ENCODE peak calls at places on chromosomes 2 and 18, in five cellular contexts. E, O, Q, B and W are unnamed samples.

GRCh38 chr2:160652236-160652635 is 158.6 kb upstream of the RBMS1 start:
- DNase-seq in Q (no peak), O (no peak), B (no peak), E (no peak), W (no peak)

GRCh38 chr2:133836220-133836619 is 268.0 kb upstream of the NCKAP5 start:
- DNase-seq in Q (no peak), E (no peak), B (no peak), O (no peak), W (no peak)

GRCh38 chr2:52934354-52934898 is 833.2 kb upstream of the CHAC2 start:
- DNase-seq in Q (no peak), B (no peak), E (peak), O (peak), W (peak)

GRCh38 chr2:22582107-22582506 is 802.9 kb upstream of the KLHL29 start:
- DNase-seq in O (no peak), B (no peak), E (no peak), Q (no peak), W (no peak)

GRCh38 chr18:44733069-44733753 is 52.5 kb downstream of the SETBP1 start:
- DNase-seq in O (no peak), Q (no peak), E (no peak), B (no peak), W (no peak)

GRCh38 chr2:228731517-228731916 is 539.6 kb downstream of the PID1 start:
- DNase-seq in E (no peak), B (no peak), Q (no peak), O (no peak), W (no peak)

GRCh38 chr2:127072970-127073369 is 34.0 kb downstream of the BIN1 start:
- DNase-seq in O (no peak), E (no peak), Q (peak), B (no peak), W (no peak)

GRCh38 chr2:86622878-86623548 is 652 bp downstream of the RNF103 start:
- DNase-seq in E (no peak), Q (peak), B (peak), O (no peak), W (no peak)

GRCh38 chr2:100596465-100596864 is 33.7 kb downstream of the PDCL3 start:
- DNase-seq in E (peak), Q (no peak), B (no peak), O (no peak), W (no peak)

GRCh38 chr2:68994864-68995263 is 18.1 kb upstream of the ANTXR1 start:
- DNase-seq in Q (no peak), B (no peak), O (no peak), E (no peak), W (no peak)

GRCh38 chr2:17303054-17303453 is 215.2 kb downstream of the RAD51AP2 start:
- DNase-seq in B (no peak), E (no peak), O (no peak), Q (no peak), W (no peak)

GRCh38 chr2:173205375-173205774 is 129.7 kb downstream of the MAP3K20 start:
- DNase-seq in Q (no peak), O (no peak), B (no peak), E (no peak), W (no peak)

GRCh38 chr2:99278793-99279291 is 22.2 kb downstream of the LYG1 start:
- DNase-seq in E (peak), O (no peak), Q (no peak), B (no peak), W (no peak)

GRCh38 chr2:97757062-97757461 is 43.7 kb downstream of the ZAP70 start:
- DNase-seq in E (no peak), B (no peak), O (no peak), Q (no peak), W (no peak)

GRCh38 chr2:234548720-234549420 is 52.0 kb upstream of the ARL4C start:
- DNase-seq in B (no peak), E (no peak), Q (no peak), O (no peak), W (no peak)

GRCh38 chr2:59301466-59302402 is 1060.6 kb upstream of the FANCL start:
- DNase-seq in B (peak), Q (peak), E (peak), O (no peak), W (peak)

GRCh38 chr18:29874519-29875098 is 1167.9 kb downstream of the DSC3 start:
- DNase-seq in E (peak), O (no peak), Q (peak), B (peak), W (peak)

GRCh38 chr18:12862467-12862866 is 21.6 kb downstream of the PTPN2 start:
- DNase-seq in E (no peak), B (no peak), Q (no peak), O (no peak), W (no peak)

GRCh38 chr2:15399241-15399640 is 161.9 kb downstream of the NBAS start:
- DNase-seq in B (no peak), E (no peak), O (no peak), Q (no peak), W (no peak)

GRCh38 chr18:51510020-51510419 is 312.5 kb upstream of the MEX3C start:
- DNase-seq in B (no peak), E (no peak), Q (no peak), O (no peak), W (no peak)

GRCh38 chr18:58309610-58310239 is 265.7 kb downstream of the NEDD4L start:
- DNase-seq in Q (no peak), B (no peak), O (no peak), E (no peak), W (no peak)

GRCh38 chr2:201858781-201859180 is 52.4 kb downstream of the CDK15 start:
- DNase-seq in O (no peak), E (no peak), Q (no peak), B (no peak), W (no peak)

GRCh38 chr2:8676191-8676914 is 5.5 kb upstream of the ID2 start:
- DNase-seq in E (no peak), Q (peak), B (no peak), O (no peak), W (no peak)

GRCh38 chr2:142179686-142180085 is 48.9 kb upstream of the LRP1B start:
- DNase-seq in E (no peak), O (no peak), Q (no peak), B (no peak), W (no peak)

GRCh38 chr2:42359894-42360483 is 1.0 kb downstream of the COX7A2L start:
- DNase-seq in O (no peak), E (no peak), Q (no peak), B (peak), W (no peak)

DNA sequence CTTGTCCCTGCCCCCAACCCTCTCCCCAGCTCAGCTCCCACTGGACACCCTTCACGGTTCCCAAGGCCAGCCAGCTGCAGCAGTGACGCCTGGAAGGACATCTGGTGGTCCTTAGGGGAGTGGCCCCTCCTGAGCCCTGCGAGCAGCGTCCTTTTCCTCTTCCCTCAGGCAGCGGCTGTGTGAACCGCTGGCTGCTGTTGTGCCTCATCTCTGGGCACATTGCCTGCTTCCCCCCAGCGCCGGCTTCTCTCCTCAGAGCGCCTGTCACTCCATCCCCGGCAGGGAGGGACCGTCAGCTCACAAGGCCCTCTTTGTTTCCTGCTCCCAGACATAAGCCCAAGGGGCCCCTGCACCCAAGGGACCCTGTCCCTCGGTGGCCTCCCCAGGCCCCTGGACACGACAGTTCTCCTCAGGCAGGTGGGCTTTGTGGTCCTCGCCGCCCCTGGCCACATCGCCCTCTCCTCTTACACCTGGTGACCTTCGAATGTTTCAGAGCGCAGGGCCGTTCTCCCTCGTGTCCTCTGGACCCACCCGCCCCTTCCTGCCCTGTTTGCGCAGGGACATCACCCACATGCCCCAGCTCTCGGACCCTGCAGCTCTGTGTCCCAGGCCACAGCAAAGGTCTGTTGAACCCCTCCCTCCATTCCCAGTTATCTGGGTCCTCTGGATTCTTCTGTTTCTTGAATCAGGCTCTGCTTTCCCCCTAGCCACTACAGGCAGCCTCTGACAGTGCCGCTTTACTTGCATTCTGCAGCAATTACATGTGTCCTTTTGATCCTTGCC is 35.8 kb downstream of the ANO7 start:
- DNase-seq in E (peak), B (no peak), O (no peak), Q (peak), W (no peak)
- TF ChIP-seq YY1 in E (no peak), B (no peak), O (no peak), Q (no peak), W (no peak)

GRCh38 chr2:215466097-215466909 is 30.4 kb upstream of the FN1 start:
- DNase-seq in O (no peak), B (no peak), Q (no peak), E (no peak), W (no peak)

GRCh38 chr2:215465246-215465645 is 29.4 kb upstream of the FN1 start:
- DNase-seq in B (no peak), E (no peak), O (no peak), Q (no peak), W (no peak)

GRCh38 chr2:215461836-215462532 is 26.1 kb upstream of the FN1 start:
- DNase-seq in E (no peak), O (no peak), B (no peak), Q (no peak), W (no peak)

GRCh38 chr2:215460682-215461081 is 24.8 kb upstream of the FN1 start:
- DNase-seq in O (no peak), B (no peak), Q (no peak), E (peak), W (no peak)
- TF ChIP-seq REST in O (no peak), B (no peak), Q (no peak), E (no peak), W (no peak)

DNA sequence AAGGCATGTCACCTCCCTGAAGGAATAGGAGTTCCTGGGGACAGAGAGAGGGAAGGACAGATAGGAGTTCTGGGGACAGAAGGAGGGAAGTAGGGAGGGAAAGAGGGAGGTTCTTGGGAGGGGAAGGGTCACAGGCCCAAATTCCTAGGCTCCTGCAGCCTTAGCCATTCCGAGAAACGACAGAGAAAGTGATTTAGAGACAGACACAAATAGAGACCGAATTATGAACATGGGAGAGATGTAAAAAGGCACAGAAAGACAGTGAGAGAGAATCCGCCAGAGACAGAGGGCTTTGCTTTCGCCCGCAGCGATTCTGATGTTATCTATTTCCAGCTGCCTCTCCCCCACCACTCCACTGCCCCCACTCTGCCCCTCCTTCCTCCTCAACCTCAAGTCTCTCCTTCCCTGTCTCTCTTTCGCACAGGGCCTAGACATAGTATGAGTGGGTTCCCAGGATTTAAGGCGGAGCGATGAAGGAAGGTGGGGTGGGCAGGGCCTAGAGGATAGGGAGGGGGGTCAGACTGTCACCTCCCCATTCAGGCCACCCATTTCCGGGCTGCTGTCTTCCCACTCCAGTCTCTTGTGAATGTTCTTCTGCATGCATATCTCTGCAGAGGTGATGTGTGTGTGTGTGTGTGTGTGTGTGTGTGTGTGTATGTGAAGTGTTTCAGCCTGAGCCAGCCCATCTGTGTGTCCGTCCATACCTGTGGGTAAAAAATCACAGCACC is 3.3 kb upstream of the WNT6 start:
- DNase-seq in E (no peak), Q (peak), B (no peak), O (no peak), W (no peak)
- TF ChIP-seq YY1 in E (no peak), Q (no peak), B (no peak), O (no peak), W (no peak)

GRCh38 chr2:231785822-231786176 is 446 bp upstream of the COPS7B start:
- DNase-seq in E (no peak), B (no peak), O (no peak), Q (no peak), W (no peak)

GRCh38 chr2:231786177-231786916 is at the start of gene COPS7B:
- DNase-seq in O (peak), Q (peak), E (peak), B (peak), W (peak)

GRCh38 chr2:231785413-231785812 is 832 bp upstream of the COPS7B start:
- DNase-seq in B (no peak), O (peak), E (no peak), Q (no peak), W (no peak)

GRCh38 chr2:231791107-231791506 is 4.9 kb downstream of the COPS7B start:
- DNase-seq in Q (no peak), E (peak), B (no peak), O (no peak), W (no peak)

DNA sequence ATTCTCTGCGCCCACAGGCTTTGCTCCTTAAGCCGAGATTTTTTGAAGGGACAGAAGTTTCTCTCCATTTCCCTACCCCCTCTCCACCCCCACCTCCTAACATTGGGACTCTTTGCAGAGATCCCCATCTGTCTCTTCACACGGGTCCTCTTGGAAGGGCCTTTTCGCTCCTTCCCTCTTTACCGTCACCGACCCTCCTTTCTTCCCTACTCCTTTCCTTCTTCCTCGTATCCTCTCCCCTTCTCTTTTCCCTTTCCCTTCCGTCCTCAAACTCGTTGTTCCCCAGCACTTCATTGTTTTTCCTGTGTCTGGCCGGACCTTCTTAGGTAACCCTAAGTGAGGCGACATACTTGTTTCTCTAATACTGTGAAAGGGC is 660 bp downstream of the COPS7B start:
- DNase-seq in E (no peak), O (no peak), B (no peak), Q (no peak), W (no peak)
- TF ChIP-seq REST in E (no peak), O (no peak), B (no peak), Q (no peak), W (no peak)

DNA sequence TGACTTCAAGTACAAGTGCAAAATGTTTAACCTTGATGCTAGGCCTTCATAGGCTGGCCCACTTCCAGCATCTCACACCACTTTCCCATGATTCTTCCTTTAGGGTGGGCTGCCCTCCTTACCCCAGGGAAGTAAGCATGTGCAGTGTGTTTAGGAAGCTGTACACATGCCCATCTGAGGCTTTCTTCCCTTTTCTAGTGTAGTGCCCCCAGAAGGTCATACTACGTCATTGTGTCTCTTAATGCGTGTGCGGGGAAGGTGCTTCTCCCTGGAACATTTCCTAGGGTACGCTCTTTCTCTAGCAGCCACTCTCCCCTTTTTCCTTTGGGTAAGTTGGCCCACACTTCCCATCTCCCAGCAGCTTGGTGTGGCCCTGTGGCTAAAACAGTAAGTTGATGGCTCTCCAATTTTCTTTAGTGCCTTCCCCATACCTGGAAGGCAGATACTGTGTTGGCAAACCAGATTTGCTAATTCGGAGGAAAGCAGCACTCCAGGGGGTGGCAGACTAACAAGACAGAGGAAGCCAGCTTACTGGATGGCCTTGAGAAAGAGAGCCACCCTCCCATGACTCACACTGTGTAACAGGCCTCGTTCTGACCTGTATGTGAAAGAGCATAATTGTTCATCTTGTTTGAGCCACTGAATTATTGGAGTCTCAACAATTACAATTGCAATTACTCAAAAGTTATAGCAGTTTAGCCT is 1.1 kb upstream of the SULT6B1 start:
- DNase-seq in B (no peak), E (peak), O (no peak), Q (no peak), W (peak)
- TF ChIP-seq YY1 in B (no peak), E (no peak), O (no peak), Q (no peak), W (no peak)

DNA sequence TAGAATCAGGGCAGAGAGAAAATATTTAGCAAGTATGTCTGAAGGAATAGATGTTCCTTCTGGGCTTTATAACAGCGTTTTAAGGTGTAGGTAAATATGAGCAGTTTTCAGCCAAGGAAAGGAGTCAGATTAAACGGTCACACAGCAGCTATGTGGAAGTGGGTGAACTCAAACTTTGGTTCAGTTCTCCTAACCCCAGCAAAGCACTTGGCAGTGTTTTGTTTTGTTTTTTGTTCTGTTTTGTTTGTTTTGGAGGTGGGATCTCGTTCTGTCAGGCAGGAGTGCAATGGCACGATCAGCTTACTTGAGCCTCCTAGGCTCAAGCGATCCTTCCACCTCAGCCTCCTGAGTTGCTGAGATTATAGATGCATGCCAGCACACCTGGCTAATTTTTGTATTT is 24.6 kb downstream of the TANC1 start:
- DNase-seq in E (no peak), O (no peak), B (no peak), Q (no peak), W (no peak)
- TF ChIP-seq REST in E (no peak), O (no peak), B (no peak), Q (no peak), W (no peak)

GRCh38 chr18:32093106-32093511 is 1.4 kb downstream of the RNF138 start:
- DNase-seq in B (no peak), E (peak), O (no peak), Q (no peak), W (no peak)
- TF ChIP-seq YY1 in B (no peak), E (no peak), O (no peak), Q (no peak), W (no peak)

GRCh38 chr18:6284761-6285160 is 129.9 kb downstream of the L3MBTL4 start:
- DNase-seq in O (no peak), E (no peak), Q (no peak), B (no peak), W (no peak)

GRCh38 chr18:6284300-6284699 is 130.4 kb downstream of the L3MBTL4 start:
- DNase-seq in B (no peak), E (no peak), Q (no peak), O (no peak), W (no peak)

GRCh38 chr18:6280344-6280743 is 134.4 kb downstream of the L3MBTL4 start:
- DNase-seq in O (no peak), Q (no peak), E (no peak), B (no peak), W (no peak)

GRCh38 chr18:6279308-6279707 is 135.4 kb downstream of the L3MBTL4 start:
- DNase-seq in Q (no peak), B (no peak), E (no peak), O (no peak), W (no peak)

GRCh38 chr18:6281874-6282273 is 132.8 kb downstream of the L3MBTL4 start:
- DNase-seq in Q (no peak), O (no peak), E (peak), B (no peak), W (no peak)
- TF ChIP-seq REST in Q (no peak), O (no peak), E (no peak), B (no peak), W (no peak)

DNA sequence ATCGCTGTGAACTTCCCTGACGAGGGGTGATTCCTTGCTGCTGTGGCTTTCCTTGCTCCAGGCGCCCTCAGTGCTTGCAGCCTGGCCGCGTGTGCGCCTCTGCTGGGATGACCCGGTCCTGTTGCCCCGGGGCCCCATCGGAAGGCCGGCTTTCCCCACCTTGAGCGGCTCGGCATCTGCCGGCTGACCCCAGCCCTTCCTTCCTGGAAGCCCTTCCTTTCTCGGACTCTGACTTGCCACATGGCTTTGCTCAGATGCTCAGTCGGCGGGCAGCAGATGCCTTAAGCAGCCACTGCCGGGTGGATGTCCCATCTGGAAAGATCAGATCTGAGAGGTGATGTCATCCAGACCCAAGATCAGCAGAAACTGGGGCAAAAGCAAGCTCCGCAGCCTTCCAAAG is 100.5 kb upstream of the ODC1 start:
- DNase-seq in E (no peak), Q (peak), O (no peak), B (peak), W (no peak)
- TF ChIP-seq YY1 in E (no peak), Q (no peak), O (no peak), B (no peak), W (no peak)